ENCODE peak calls at places on chromosomes 5 and 9, in ten cellular contexts. One of them, this sample, is unnamed.

GRCh38 chr5:96048763-96049162 is 87.1 kb upstream of the ELL2 start:
- DNase-seq in endodermal cell: peak
- DNase-seq in CD8-positive, alpha-beta T cell: no peak
- DNase-seq in A549: no peak
- DNase-seq in foreskin fibroblast: no peak
- DNase-seq in DND-41: no peak
- DNase-seq in hepatocyte: peak
- DNase-seq in cardiac muscle cell: no peak
- DNase-seq in astrocyte: no peak
- DNase-seq in adrenal gland: no peak
- DNase-seq in this sample: no peak

GRCh38 chr9:136486823-136487620 is 4.2 kb upstream of the SEC16A start:
- DNase-seq in A549: no peak
- DNase-seq in endodermal cell: no peak
- DNase-seq in CD8-positive, alpha-beta T cell: peak
- DNase-seq in adrenal gland: no peak
- DNase-seq in astrocyte: no peak
- DNase-seq in cardiac muscle cell: no peak
- DNase-seq in foreskin fibroblast: no peak
- DNase-seq in DND-41: no peak
- DNase-seq in hepatocyte: no peak
- DNase-seq in this sample: no peak

GRCh38 chr9:86282979-86283535 is 719 bp upstream of the ISCA1 start:
- DNase-seq in CD8-positive, alpha-beta T cell: no peak
- DNase-seq in hepatocyte: peak
- DNase-seq in adrenal gland: no peak
- DNase-seq in DND-41: no peak
- DNase-seq in endodermal cell: no peak
- DNase-seq in A549: peak
- DNase-seq in cardiac muscle cell: no peak
- DNase-seq in astrocyte: peak
- DNase-seq in foreskin fibroblast: peak
- DNase-seq in this sample: peak

GRCh38 chr9:134566196-134566822 is 75.3 kb upstream of the COL5A1 start:
- DNase-seq in hepatocyte: peak
- DNase-seq in DND-41: no peak
- DNase-seq in CD8-positive, alpha-beta T cell: no peak
- DNase-seq in foreskin fibroblast: no peak
- DNase-seq in endodermal cell: peak
- DNase-seq in astrocyte: no peak
- DNase-seq in adrenal gland: no peak
- DNase-seq in cardiac muscle cell: no peak
- DNase-seq in A549: no peak
- DNase-seq in this sample: no peak

GRCh38 chr5:35811108-35811741 is 45.5 kb upstream of the IL7R start:
- DNase-seq in DND-41: peak
- DNase-seq in adrenal gland: no peak
- DNase-seq in endodermal cell: no peak
- DNase-seq in CD8-positive, alpha-beta T cell: peak
- DNase-seq in cardiac muscle cell: no peak
- DNase-seq in foreskin fibroblast: no peak
- DNase-seq in hepatocyte: no peak
- DNase-seq in A549: no peak
- DNase-seq in astrocyte: peak
- DNase-seq in this sample: no peak

GRCh38 chr9:128946945-128947422 is 419 bp downstream of the DOLK start:
- DNase-seq in foreskin fibroblast: peak
- DNase-seq in adrenal gland: peak
- DNase-seq in astrocyte: peak
- DNase-seq in A549: no peak
- DNase-seq in DND-41: no peak
- DNase-seq in cardiac muscle cell: peak
- DNase-seq in CD8-positive, alpha-beta T cell: peak
- DNase-seq in hepatocyte: peak
- DNase-seq in endodermal cell: no peak
- DNase-seq in this sample: peak

GRCh38 chr5:78638423-78638822 is 10.1 kb downstream of the LHFPL2 start:
- DNase-seq in endodermal cell: no peak
- DNase-seq in astrocyte: peak
- DNase-seq in A549: peak
- DNase-seq in cardiac muscle cell: peak
- DNase-seq in foreskin fibroblast: peak
- DNase-seq in hepatocyte: peak
- DNase-seq in adrenal gland: peak
- DNase-seq in DND-41: no peak
- DNase-seq in CD8-positive, alpha-beta T cell: no peak
- DNase-seq in this sample: peak

GRCh38 chr9:127738666-127739065 is 3.6 kb upstream of the TOR2A start:
- DNase-seq in cardiac muscle cell: no peak
- DNase-seq in A549: no peak
- DNase-seq in hepatocyte: no peak
- DNase-seq in CD8-positive, alpha-beta T cell: no peak
- DNase-seq in endodermal cell: no peak
- DNase-seq in foreskin fibroblast: no peak
- DNase-seq in astrocyte: no peak
- DNase-seq in DND-41: no peak
- DNase-seq in adrenal gland: no peak
- DNase-seq in this sample: no peak

GRCh38 chr9:126383395-126384104 is 56.9 kb downstream of the MVB12B start:
- DNase-seq in astrocyte: no peak
- DNase-seq in DND-41: no peak
- DNase-seq in CD8-positive, alpha-beta T cell: no peak
- DNase-seq in hepatocyte: no peak
- DNase-seq in cardiac muscle cell: no peak
- DNase-seq in A549: no peak
- DNase-seq in adrenal gland: peak
- DNase-seq in endodermal cell: no peak
- DNase-seq in foreskin fibroblast: no peak
- DNase-seq in this sample: no peak

GRCh38 chr5:10034008-10034407 is 215.7 kb downstream of the ATPSCKMT start:
- DNase-seq in endodermal cell: no peak
- DNase-seq in astrocyte: no peak
- DNase-seq in hepatocyte: peak
- DNase-seq in foreskin fibroblast: no peak
- DNase-seq in A549: no peak
- DNase-seq in cardiac muscle cell: no peak
- DNase-seq in adrenal gland: no peak
- DNase-seq in CD8-positive, alpha-beta T cell: no peak
- DNase-seq in DND-41: no peak
- DNase-seq in this sample: no peak

GRCh38 chr5:126900796-126901195 is 123.9 kb downstream of the LMNB1 start:
- DNase-seq in adrenal gland: no peak
- DNase-seq in foreskin fibroblast: no peak
- DNase-seq in A549: no peak
- DNase-seq in CD8-positive, alpha-beta T cell: no peak
- DNase-seq in cardiac muscle cell: no peak
- DNase-seq in hepatocyte: no peak
- DNase-seq in endodermal cell: no peak
- DNase-seq in astrocyte: no peak
- DNase-seq in DND-41: no peak
- DNase-seq in this sample: no peak

GRCh38 chr5:34499001-34499734 is 157.0 kb upstream of the RAI14 start:
- DNase-seq in adrenal gland: no peak
- DNase-seq in foreskin fibroblast: peak
- DNase-seq in astrocyte: peak
- DNase-seq in DND-41: no peak
- DNase-seq in endodermal cell: no peak
- DNase-seq in CD8-positive, alpha-beta T cell: no peak
- DNase-seq in hepatocyte: peak
- DNase-seq in cardiac muscle cell: no peak
- DNase-seq in A549: no peak
- DNase-seq in this sample: peak

DNA sequence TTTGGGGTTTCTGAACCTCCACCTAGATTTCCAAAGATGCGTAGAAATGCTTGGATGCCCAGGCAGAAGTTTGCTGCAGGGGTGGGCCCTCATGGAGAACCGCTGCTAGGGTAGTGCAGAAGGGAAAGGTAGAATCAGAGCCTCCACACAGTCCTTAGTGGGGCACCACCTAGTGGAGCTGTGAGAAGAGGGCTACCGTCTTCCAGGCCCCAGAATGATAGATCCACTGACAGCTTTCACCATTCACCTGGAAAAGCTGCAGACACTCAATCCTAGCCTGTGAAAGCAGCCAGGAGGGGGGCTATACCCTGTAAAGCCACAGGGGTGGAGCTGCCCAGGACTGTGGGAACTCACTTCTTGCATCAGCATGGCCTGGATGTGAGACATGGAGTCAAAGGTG is 13.3 kb upstream of the HSDL2 start:
- DNase-seq in A549: no peak
- DNase-seq in adrenal gland: no peak
- DNase-seq in hepatocyte: no peak
- DNase-seq in cardiac muscle cell: no peak
- DNase-seq in endodermal cell: peak
- DNase-seq in CD8-positive, alpha-beta T cell: no peak
- DNase-seq in DND-41: peak
- DNase-seq in astrocyte: no peak
- DNase-seq in foreskin fibroblast: no peak
- DNase-seq in this sample: no peak
- TF ChIP-seq CTCF in A549: no peak
- TF ChIP-seq CTCF in adrenal gland: no peak
- TF ChIP-seq CTCF in hepatocyte: no peak
- TF ChIP-seq CTCF in cardiac muscle cell: peak
- TF ChIP-seq CTCF in endodermal cell: peak
- TF ChIP-seq CTCF in CD8-positive, alpha-beta T cell: no peak
- TF ChIP-seq CTCF in DND-41: peak
- TF ChIP-seq CTCF in astrocyte: no peak
- TF ChIP-seq CTCF in foreskin fibroblast: no peak
- TF ChIP-seq CTCF in this sample: peak

GRCh38 chr9:4738866-4739586 is 2.0 kb downstream of the AK3 start:
- DNase-seq in A549: no peak
- DNase-seq in hepatocyte: peak
- DNase-seq in astrocyte: no peak
- DNase-seq in foreskin fibroblast: peak
- DNase-seq in adrenal gland: no peak
- DNase-seq in cardiac muscle cell: no peak
- DNase-seq in DND-41: no peak
- DNase-seq in endodermal cell: peak
- DNase-seq in CD8-positive, alpha-beta T cell: no peak
- DNase-seq in this sample: no peak
- H3K4me3 ChIP-seq in A549: peak
- H3K4me3 ChIP-seq in hepatocyte: peak
- H3K4me3 ChIP-seq in astrocyte: peak
- H3K4me3 ChIP-seq in foreskin fibroblast: peak
- H3K4me3 ChIP-seq in adrenal gland: no peak
- H3K4me3 ChIP-seq in cardiac muscle cell: peak
- H3K4me3 ChIP-seq in DND-41: peak
- H3K4me3 ChIP-seq in endodermal cell: peak
- H3K4me3 ChIP-seq in CD8-positive, alpha-beta T cell: peak
- H3K4me3 ChIP-seq in this sample: peak

GRCh38 chr9:133456409-133456808 is 3.4 kb upstream of the CACFD1 start:
- DNase-seq in CD8-positive, alpha-beta T cell: no peak
- DNase-seq in DND-41: no peak
- DNase-seq in astrocyte: no peak
- DNase-seq in hepatocyte: no peak
- DNase-seq in adrenal gland: no peak
- DNase-seq in foreskin fibroblast: no peak
- DNase-seq in A549: no peak
- DNase-seq in endodermal cell: peak
- DNase-seq in cardiac muscle cell: no peak
- DNase-seq in this sample: no peak
- TF ChIP-seq CTCF in CD8-positive, alpha-beta T cell: no peak
- TF ChIP-seq CTCF in DND-41: peak
- TF ChIP-seq CTCF in astrocyte: no peak
- TF ChIP-seq CTCF in hepatocyte: no peak
- TF ChIP-seq CTCF in adrenal gland: no peak
- TF ChIP-seq CTCF in foreskin fibroblast: peak
- TF ChIP-seq CTCF in A549: no peak
- TF ChIP-seq CTCF in endodermal cell: peak
- TF ChIP-seq CTCF in cardiac muscle cell: no peak
- TF ChIP-seq CTCF in this sample: no peak

GRCh38 chr5:170278611-170279500 is 18.7 kb downstream of the LCP2 start:
- DNase-seq in A549: no peak
- DNase-seq in endodermal cell: peak
- DNase-seq in foreskin fibroblast: no peak
- DNase-seq in CD8-positive, alpha-beta T cell: peak
- DNase-seq in cardiac muscle cell: no peak
- DNase-seq in astrocyte: no peak
- DNase-seq in hepatocyte: no peak
- DNase-seq in DND-41: peak
- DNase-seq in adrenal gland: no peak
- DNase-seq in this sample: no peak
- H3K4me3 ChIP-seq in A549: no peak
- H3K4me3 ChIP-seq in endodermal cell: no peak
- H3K4me3 ChIP-seq in foreskin fibroblast: no peak
- H3K4me3 ChIP-seq in CD8-positive, alpha-beta T cell: peak
- H3K4me3 ChIP-seq in cardiac muscle cell: no peak
- H3K4me3 ChIP-seq in astrocyte: no peak
- H3K4me3 ChIP-seq in hepatocyte: no peak
- H3K4me3 ChIP-seq in DND-41: peak
- H3K4me3 ChIP-seq in adrenal gland: no peak
- H3K4me3 ChIP-seq in this sample: no peak

GRCh38 chr5:133475986-133476385 is 136.4 kb downstream of the FSTL4 start:
- DNase-seq in DND-41: no peak
- DNase-seq in A549: no peak
- DNase-seq in cardiac muscle cell: no peak
- DNase-seq in astrocyte: no peak
- DNase-seq in hepatocyte: no peak
- DNase-seq in CD8-positive, alpha-beta T cell: no peak
- DNase-seq in endodermal cell: no peak
- DNase-seq in adrenal gland: no peak
- DNase-seq in foreskin fibroblast: no peak
- DNase-seq in this sample: no peak
- TF ChIP-seq CTCF in DND-41: no peak
- TF ChIP-seq CTCF in A549: no peak
- TF ChIP-seq CTCF in cardiac muscle cell: no peak
- TF ChIP-seq CTCF in astrocyte: no peak
- TF ChIP-seq CTCF in hepatocyte: no peak
- TF ChIP-seq CTCF in CD8-positive, alpha-beta T cell: no peak
- TF ChIP-seq CTCF in endodermal cell: no peak
- TF ChIP-seq CTCF in adrenal gland: no peak
- TF ChIP-seq CTCF in foreskin fibroblast: no peak
- TF ChIP-seq CTCF in this sample: no peak

DNA sequence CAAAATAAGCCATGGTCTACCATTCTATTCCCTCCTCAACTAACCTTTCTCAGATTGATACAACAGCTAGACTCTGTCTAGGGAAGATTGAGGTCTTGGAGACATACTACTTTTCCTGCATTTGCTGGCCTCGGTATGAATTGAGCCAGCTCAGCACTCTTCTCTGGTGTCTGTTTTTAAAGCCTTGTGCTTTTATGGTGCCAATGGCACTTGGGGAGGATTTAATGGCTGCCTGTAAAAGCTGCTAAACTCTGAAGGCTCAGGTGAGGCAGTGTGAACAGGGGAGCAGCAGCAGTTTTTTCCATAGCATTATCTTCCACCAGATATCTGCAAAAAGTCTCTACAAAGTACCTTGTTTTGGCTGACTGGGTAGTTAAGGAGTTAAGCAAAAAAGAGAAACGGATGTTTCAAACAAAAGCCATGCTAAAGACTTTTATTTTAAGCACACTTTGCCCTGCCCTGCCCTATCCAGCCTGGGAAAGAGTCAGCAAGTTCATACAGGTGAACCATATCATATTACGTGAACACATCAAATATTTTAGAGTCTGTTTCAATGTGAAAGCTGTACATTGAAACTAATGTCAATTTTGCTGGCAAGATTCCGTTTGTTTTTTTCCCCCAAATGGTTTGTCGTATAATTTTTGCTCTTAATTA is 423.9 kb upstream of the CD180 start:
- DNase-seq in adrenal gland: no peak
- DNase-seq in hepatocyte: no peak
- DNase-seq in foreskin fibroblast: no peak
- DNase-seq in CD8-positive, alpha-beta T cell: no peak
- DNase-seq in astrocyte: no peak
- DNase-seq in A549: no peak
- DNase-seq in endodermal cell: no peak
- DNase-seq in DND-41: no peak
- DNase-seq in cardiac muscle cell: no peak
- DNase-seq in this sample: no peak
- H3K4me3 ChIP-seq in adrenal gland: no peak
- H3K4me3 ChIP-seq in hepatocyte: no peak
- H3K4me3 ChIP-seq in foreskin fibroblast: no peak
- H3K4me3 ChIP-seq in CD8-positive, alpha-beta T cell: no peak
- H3K4me3 ChIP-seq in astrocyte: no peak
- H3K4me3 ChIP-seq in A549: no peak
- H3K4me3 ChIP-seq in endodermal cell: no peak
- H3K4me3 ChIP-seq in DND-41: no peak
- H3K4me3 ChIP-seq in cardiac muscle cell: no peak
- H3K4me3 ChIP-seq in this sample: no peak

This sample was measured in fibroblast of the aortic adventitia.